ENCODE peak calls at places on chromosomes 3 and 15, in five cellular contexts. J is Caco-2, Y is HepG2, D is IMR-90, F is cardiac fibroblast. X is an unnamed sample.

GRCh38 chr3:132983143-132983770 is 54.9 kb upstream of the TMEM108 start:
- DNase-seq in J (no peak), Y (no peak), D (no peak), F (no peak), X (no peak)

GRCh38 chr15:72155021-72155621 is 36.9 kb downstream of the SENP8 start:
- DNase-seq in J (no peak), Y (no peak), D (peak; percentile 6), F (no peak), X (peak; percentile 77)

GRCh38 chr15:78841891-78842290 is 30.6 kb upstream of the ADAMTS7 start:
- DNase-seq in J (no peak), Y (no peak), D (no peak), F (no peak), X (no peak)

GRCh38 chr15:55289011-55289572 is 521 bp downstream of the RAB27A start:
- DNase-seq in J (peak; percentile 34), Y (peak; percentile 21), D (peak; percentile 39), F (peak; percentile 62), X (peak; percentile 22)

GRCh38 chr15:33132722-33133345 is 61.7 kb downstream of the FMN1 start:
- DNase-seq in J (peak; percentile 51), Y (peak; percentile 31), D (peak; percentile 76), F (peak; percentile 82), X (peak; percentile 75)

GRCh38 chr15:28955160-28955502 is 69.4 kb downstream of the APBA2 start:
- DNase-seq in J (no peak), Y (no peak), D (peak; percentile 69), F (peak; percentile 42), X (no peak)

GRCh38 chr15:92898988-92899909 is 875 bp upstream of the CHD2 start:
- DNase-seq in J (no peak), Y (no peak), D (peak; percentile 50), F (peak; percentile 41), X (no peak)

GRCh38 chr3:148205945-148206845 is 491.5 kb upstream of the AGTR1 start:
- DNase-seq in J (no peak), Y (no peak), D (no peak), F (peak; percentile 71), X (no peak)

DNA sequence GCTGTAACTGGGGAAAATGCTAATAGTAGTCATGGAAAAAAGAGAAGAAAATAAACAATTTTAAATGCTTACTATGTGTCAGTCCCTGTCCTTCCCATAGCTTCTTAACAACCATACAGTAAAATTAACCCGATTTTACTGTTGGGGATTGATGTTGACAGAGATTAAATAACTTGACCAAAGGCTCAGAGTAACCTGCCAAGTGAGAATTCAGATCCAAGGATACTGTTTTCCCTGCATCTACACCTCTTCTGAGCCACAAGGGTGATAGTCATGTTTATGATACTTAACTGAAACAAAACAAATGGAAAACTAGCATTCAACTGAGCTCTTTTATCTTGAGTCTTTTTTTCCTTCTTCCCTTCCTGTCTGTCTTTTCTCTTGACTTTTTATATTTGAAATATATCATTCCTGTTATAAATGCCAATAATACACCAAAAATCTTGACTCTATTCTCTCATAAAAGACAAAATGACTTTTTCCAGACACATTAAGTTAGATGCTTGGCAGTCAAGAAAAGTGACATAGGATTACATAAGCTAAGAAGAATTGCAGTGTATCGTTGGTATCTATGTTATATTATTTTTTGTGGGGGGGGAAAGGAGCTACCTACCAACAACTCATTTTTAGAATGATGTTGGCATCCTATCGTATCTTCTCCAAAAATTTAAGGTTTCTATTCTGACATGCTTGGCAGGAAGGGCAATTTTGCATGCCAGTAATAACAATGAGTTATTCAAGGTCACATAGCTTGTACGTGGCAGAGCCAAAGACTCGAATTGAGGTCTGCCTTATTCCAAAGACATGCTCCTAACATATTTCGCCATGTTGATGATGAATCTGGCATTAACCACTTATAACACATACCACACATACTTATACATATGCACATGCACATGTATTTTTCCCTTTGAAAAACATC is 306.6 kb upstream of the KCNH8 start:
- DNase-seq in J (no peak), Y (no peak), D (no peak), F (peak; percentile 2), X (peak; percentile 11)
- TF ChIP-seq CTCF in J (no peak), Y (no peak), D (no peak), F (no peak), X (no peak)

GRCh38 chr15:36278219-36278618 is 301.2 kb upstream of the CDIN1 start:
- DNase-seq in J (no peak), Y (no peak), D (peak; percentile 11), F (peak; percentile 47), X (no peak)
- TF ChIP-seq CTCF in J (no peak), Y (no peak), D (peak; percentile 14), F (peak; percentile 35), X (peak; percentile 22)

DNA sequence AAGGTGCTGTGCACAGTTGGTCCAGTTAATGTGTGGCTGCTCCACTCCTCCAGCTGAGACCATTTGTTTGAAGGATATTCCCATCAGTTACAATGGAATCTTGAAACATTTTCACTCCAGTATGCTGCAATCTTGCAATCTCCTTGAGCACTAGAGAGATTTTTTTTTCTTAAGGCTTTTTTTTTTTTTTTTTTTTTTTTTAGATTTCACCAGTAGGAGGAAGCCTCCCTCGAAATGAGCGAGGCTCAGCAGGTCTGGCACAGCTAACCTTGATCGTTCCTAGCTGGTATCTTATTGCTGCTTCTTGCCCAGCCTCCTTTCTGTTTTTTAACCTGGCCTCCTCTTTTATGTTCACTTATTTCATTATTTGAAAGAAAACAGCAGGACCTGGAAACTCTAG is 48.1 kb downstream of the RAP2B start:
- DNase-seq in J (no peak), Y (no peak), D (peak; percentile 37), F (peak; percentile 52), X (peak; percentile 40)
- TF ChIP-seq CTCF in J (no peak), Y (no peak), D (no peak), F (peak; percentile 21), X (peak; percentile 11)

GRCh38 chr15:40906947-40907802 is 12.9 kb downstream of the VPS18 start:
- DNase-seq in J (no peak), Y (no peak), D (peak; percentile 41), F (no peak), X (peak; percentile 51)
- TF ChIP-seq CTCF in J (no peak), Y (no peak), D (no peak), F (no peak), X (no peak)

DNA sequence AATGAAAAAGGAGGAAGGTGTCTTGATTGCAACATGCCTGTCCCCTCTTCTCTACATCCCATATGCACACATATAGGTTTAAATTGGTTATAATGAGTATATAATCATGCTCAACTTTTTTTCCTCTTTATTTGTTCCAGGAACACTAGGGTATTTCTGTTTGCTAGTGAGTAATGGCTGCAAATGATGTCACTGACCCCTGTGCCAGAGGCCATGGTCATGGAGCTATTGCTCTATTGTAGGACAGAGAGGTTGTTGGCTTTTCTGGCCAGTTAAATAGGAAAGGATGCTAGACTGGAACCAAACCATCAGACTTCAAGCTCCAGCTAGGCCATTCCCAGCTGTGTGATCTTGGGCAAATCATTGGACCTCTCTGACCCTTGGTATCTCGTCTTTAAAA is 9.5 kb downstream of the ARHGEF3 start:
- DNase-seq in J (no peak), Y (peak; percentile 73), D (no peak), F (peak; percentile 39), X (no peak)
- TF ChIP-seq CTCF in J (no peak), Y (no peak), D (no peak), F (no peak), X (no peak)

GRCh38 chr15:56343879-56344278 is 21.3 kb upstream of the TEX9 start:
- DNase-seq in J (no peak), Y (no peak), D (no peak), F (no peak), X (no peak)
- TF ChIP-seq CTCF in J (no peak), Y (no peak), D (no peak), F (no peak), X (no peak)

GRCh38 chr15:98916826-98917225 is 90.8 kb downstream of the PGPEP1L start:
- DNase-seq in J (no peak), Y (no peak), D (no peak), F (no peak), X (no peak)
- TF ChIP-seq CTCF in J (no peak), Y (no peak), D (no peak), F (no peak), X (no peak)